ENCODE peak calls at places on chromosomes 2 and 18, in nine cellular contexts. E is lower lobe of right lung, I is fibroblast of the aortic adventitia, Q is dorsolateral prefrontal cortex, Z is RWPE2, H is uterus, K is tibial artery, V is OCI-LY7, J is HCT116. P is an unnamed sample.

GRCh38 chr18:65435529-65435928 is 315.3 kb upstream of the CDH7 start:
- DNase-seq in J (no peak), Q (no peak), H (no peak), Z (no peak), I (no peak), E (no peak), K (no peak), V (no peak), P (no peak)

GRCh38 chr18:56709463-56709862 is 58.3 kb downstream of the WDR7 start:
- DNase-seq in I (peak), Q (no peak), E (no peak), K (no peak), H (no peak), Z (no peak), J (peak), V (peak), P (peak)

GRCh38 chr2:142020368-142020767 is 110.4 kb downstream of the LRP1B start:
- DNase-seq in I (no peak), E (no peak), J (no peak), Z (no peak), H (no peak), K (no peak), Q (no peak), V (no peak), P (no peak)

GRCh38 chr2:65339648-65340047 is 92.8 kb downstream of the SPRED2 start:
- DNase-seq in V (no peak), J (no peak), Q (no peak), I (no peak), Z (no peak), H (no peak), K (no peak), E (no peak), P (no peak)

GRCh38 chr18:22667158-22667557 is 249.4 kb upstream of the CTAGE1 start:
- DNase-seq in J (no peak), Q (no peak), I (no peak), H (peak), K (no peak), V (no peak), Z (no peak), E (no peak), P (no peak)

GRCh38 chr2:144280009-144280408 is 239.9 kb downstream of the ZEB2 start:
- DNase-seq in V (no peak), K (no peak), Q (no peak), Z (no peak), J (no peak), E (no peak), H (no peak), I (no peak), P (no peak)

GRCh38 chr2:143246815-143247744 is 117.9 kb downstream of the ARHGAP15 start:
- DNase-seq in E (no peak), I (no peak), Z (no peak), H (no peak), Q (no peak), V (no peak), J (no peak), K (no peak), P (no peak)

GRCh38 chr2:162579986-162580385 is 236.1 kb downstream of the GCA start:
- DNase-seq in K (no peak), J (no peak), E (no peak), Z (no peak), V (no peak), H (no peak), Q (no peak), I (no peak), P (no peak)

GRCh38 chr2:46486441-46486840 is 7.1 kb downstream of the TMEM247 start:
- DNase-seq in E (no peak), Z (no peak), H (no peak), I (no peak), V (no peak), K (no peak), J (no peak), Q (no peak), P (no peak)

GRCh38 chr18:37533647-37534565 is 31.7 kb downstream of the CELF4 start:
- DNase-seq in H (no peak), Q (no peak), E (no peak), K (no peak), J (no peak), I (no peak), Z (no peak), V (peak), P (no peak)

GRCh38 chr2:2324565-2325101 is 6.4 kb downstream of the MYT1L start:
- DNase-seq in H (no peak), Z (no peak), I (no peak), V (no peak), J (no peak), E (no peak), Q (peak), K (no peak), P (no peak)

GRCh38 chr18:75161629-75162028 is 47.3 kb downstream of the PTGR3 start:
- DNase-seq in K (no peak), I (peak), E (no peak), V (peak), Z (no peak), Q (no peak), H (no peak), J (peak), P (peak)

GRCh38 chr2:238573065-238573778 is 146.5 kb downstream of the ASB1 start:
- DNase-seq in Z (peak), I (no peak), H (no peak), Q (no peak), K (peak), J (peak), E (no peak), V (peak), P (no peak)

DNA sequence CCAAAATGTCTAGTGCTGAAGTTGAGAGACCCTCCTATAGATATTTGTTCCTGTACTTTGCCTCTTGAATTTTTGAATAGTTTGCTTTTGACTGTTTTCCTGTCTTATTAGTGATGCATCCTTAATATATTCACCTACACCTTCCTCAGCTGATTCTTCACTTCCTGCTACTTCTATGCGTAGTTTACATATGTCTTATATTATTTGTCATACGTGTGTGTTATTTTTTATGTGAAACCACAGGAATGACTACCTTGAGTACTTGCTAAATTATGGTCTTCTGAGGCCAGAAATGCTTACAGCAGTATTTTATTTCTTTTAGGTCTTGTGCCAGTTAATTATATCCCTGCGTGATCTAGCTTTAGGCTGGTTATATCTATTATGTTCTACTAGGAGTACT is 9.9 kb downstream of the UBE2E3 start:
- DNase-seq in Q (no peak), H (no peak), V (no peak), K (no peak), Z (no peak), J (no peak), E (no peak), I (no peak), P (no peak)
- H3K4me3 ChIP-seq in Q (no peak), H (no peak), V (no peak), K (no peak), Z (no peak), J (no peak), E (no peak), I (no peak), P (no peak)

GRCh38 chr2:102848366-102848839 is 86.6 kb downstream of the TMEM182 start:
- DNase-seq in V (no peak), J (no peak), Q (peak), K (peak), E (peak), I (peak), H (no peak), Z (peak), P (no peak)
- TF ChIP-seq CTCF in V (peak), J (no peak), Q (peak), K (no peak), E (no peak), I (no peak), H (no peak), Z (peak), P (no peak)

DNA sequence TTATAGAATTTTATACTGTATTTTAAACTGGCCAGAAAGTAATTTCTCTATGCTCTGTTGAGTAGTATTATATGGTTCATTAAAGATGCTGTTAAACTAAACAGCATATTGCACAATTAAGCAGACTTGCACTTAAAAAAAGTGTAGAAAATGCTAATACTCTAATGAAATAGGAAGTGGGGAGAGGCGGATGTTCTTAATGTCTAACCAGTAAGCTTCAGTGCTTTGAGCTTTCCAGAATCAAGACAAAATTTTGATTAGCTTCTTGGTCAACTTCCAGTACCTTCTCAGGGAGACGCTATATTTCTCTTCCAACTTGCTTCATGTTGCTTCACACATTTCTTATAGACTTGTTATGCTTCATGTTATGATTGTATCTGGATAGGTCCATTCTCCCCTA is 89.1 kb downstream of the MAP2 start:
- DNase-seq in Q (no peak), J (no peak), K (no peak), H (no peak), Z (no peak), V (no peak), E (no peak), I (no peak), P (no peak)
- H3K4me3 ChIP-seq in Q (no peak), J (no peak), K (no peak), H (no peak), Z (no peak), V (no peak), E (no peak), I (no peak), P (no peak)

DNA sequence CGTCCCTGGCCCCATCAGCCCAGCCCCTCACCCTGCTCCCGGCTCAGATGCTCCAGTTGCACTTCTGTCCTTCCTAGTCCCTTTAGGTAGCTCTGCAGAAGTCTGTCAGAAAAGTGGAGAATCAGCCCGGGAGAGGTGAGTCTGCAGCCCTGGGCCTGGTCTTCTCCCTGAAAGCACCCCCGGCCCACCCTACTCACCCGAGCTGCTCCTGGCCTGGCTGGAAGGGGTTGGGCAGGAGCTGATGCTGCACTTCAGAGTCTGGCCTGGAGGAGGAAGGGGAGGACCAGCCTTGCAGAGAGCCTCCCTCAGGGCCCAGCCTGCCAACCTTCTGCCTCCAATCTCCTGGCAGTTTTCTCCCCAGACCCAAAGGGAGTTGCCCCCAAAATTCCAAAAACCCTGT is 15.8 kb downstream of the KHK start:
- DNase-seq in J (no peak), V (no peak), E (no peak), Q (no peak), K (no peak), I (no peak), H (no peak), Z (no peak), P (no peak)
- TF ChIP-seq CTCF in J (no peak), V (no peak), E (no peak), Q (no peak), K (no peak), I (no peak), H (no peak), Z (no peak), P (no peak)

GRCh38 chr2:29518988-29519925 is 402.1 kb downstream of the ALK start:
- DNase-seq in Z (no peak), E (no peak), V (no peak), J (no peak), H (no peak), K (no peak), Q (no peak), I (peak), P (peak)
- H3K4me3 ChIP-seq in Z (no peak), E (no peak), V (no peak), J (no peak), H (no peak), K (no peak), Q (no peak), I (no peak), P (no peak)

GRCh38 chr18:11307716-11308115 is 158.3 kb upstream of the PIEZO2 start:
- DNase-seq in E (no peak), J (no peak), H (no peak), I (no peak), V (no peak), Z (no peak), K (no peak), Q (no peak), P (no peak)

GRCh38 chr18:11310476-11311086 is 161.2 kb upstream of the PIEZO2 start:
- DNase-seq in V (peak), J (peak), Q (no peak), E (no peak), I (peak), H (no peak), Z (no peak), K (no peak), P (peak)

GRCh38 chr18:11305507-11305906 is 156.1 kb upstream of the PIEZO2 start:
- DNase-seq in H (no peak), V (no peak), Q (no peak), I (no peak), Z (no peak), E (no peak), K (no peak), J (no peak), P (no peak)

GRCh38 chr18:11308499-11308898 is 159.1 kb upstream of the PIEZO2 start:
- DNase-seq in E (no peak), K (no peak), J (no peak), V (no peak), H (no peak), Q (no peak), Z (no peak), I (peak), P (no peak)

DNA sequence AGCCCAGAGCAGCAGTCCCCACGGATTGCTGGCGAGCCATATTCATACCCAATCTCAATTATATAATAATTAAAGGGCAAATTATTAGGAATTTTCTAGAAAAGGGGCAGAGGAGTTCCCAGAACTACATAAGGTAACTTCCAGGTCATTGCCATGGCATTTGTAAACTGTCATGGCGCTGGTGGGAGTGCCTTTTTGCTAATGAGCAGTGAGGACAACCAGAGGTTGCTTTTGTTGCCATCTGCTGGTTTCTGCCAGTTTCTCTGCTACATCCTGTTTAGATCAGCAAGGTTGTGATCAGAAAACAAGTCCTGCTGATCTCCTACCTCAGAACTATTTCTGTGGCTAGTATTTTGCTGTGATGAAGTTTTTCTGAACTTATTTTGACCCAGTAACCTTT is 159.8 kb upstream of the PIEZO2 start:
- DNase-seq in H (no peak), E (no peak), V (peak), Z (no peak), Q (no peak), K (no peak), J (peak), I (peak), P (peak)
- TF ChIP-seq CTCF in H (no peak), E (no peak), V (peak), Z (no peak), Q (no peak), K (no peak), J (peak), I (peak), P (peak)

GRCh38 chr2:179558010-179558911 is 293.6 kb upstream of the SESTD1 start:
- DNase-seq in J (no peak), K (no peak), Q (no peak), Z (no peak), H (no peak), V (no peak), E (no peak), I (no peak), P (no peak)
- H3K4me3 ChIP-seq in J (no peak), K (no peak), Q (no peak), Z (no peak), H (no peak), V (no peak), E (peak), I (no peak), P (no peak)

GRCh38 chr2:59276033-59276432 is 1034.9 kb upstream of the FANCL start:
- DNase-seq in E (no peak), H (no peak), Z (no peak), V (no peak), J (no peak), Q (no peak), K (no peak), I (no peak), P (no peak)
- TF ChIP-seq CTCF in E (no peak), H (no peak), Z (no peak), V (peak), J (peak), Q (no peak), K (no peak), I (no peak), P (peak)

P was measured in AG10803.